ENCODE peak calls at places on chromosomes 12 and 14, in nine cellular contexts. One of them, this sample, is unnamed.

GRCh38 chr14:61417890-61418455 is 96.6 kb downstream of the PRKCH start:
- DNase-seq in heart left ventricle: no peak
- DNase-seq in sigmoid colon: no peak
- DNase-seq in uterus: no peak
- DNase-seq in adrenal gland: no peak
- DNase-seq in stomach: no peak
- DNase-seq in lower leg skin: no peak
- DNase-seq in spleen: no peak
- DNase-seq in erythroblast: no peak
- DNase-seq in this sample: no peak

GRCh38 chr12:24742378-24742777 is 206.5 kb downstream of the BCAT1 start:
- DNase-seq in heart left ventricle: no peak
- DNase-seq in sigmoid colon: no peak
- DNase-seq in uterus: no peak
- DNase-seq in adrenal gland: peak
- DNase-seq in stomach: no peak
- DNase-seq in lower leg skin: no peak
- DNase-seq in spleen: peak
- DNase-seq in erythroblast: no peak
- DNase-seq in this sample: no peak

GRCh38 chr14:54489731-54490447 is 1.1 kb upstream of the GMFB start:
- DNase-seq in heart left ventricle: no peak
- DNase-seq in sigmoid colon: no peak
- DNase-seq in uterus: no peak
- DNase-seq in adrenal gland: no peak
- DNase-seq in stomach: no peak
- DNase-seq in lower leg skin: no peak
- DNase-seq in spleen: no peak
- DNase-seq in erythroblast: no peak
- DNase-seq in this sample: no peak

GRCh38 chr14:59020382-59020781 is 168.1 kb upstream of the DAAM1 start:
- DNase-seq in heart left ventricle: no peak
- DNase-seq in sigmoid colon: no peak
- DNase-seq in uterus: no peak
- DNase-seq in adrenal gland: no peak
- DNase-seq in stomach: no peak
- DNase-seq in lower leg skin: no peak
- DNase-seq in spleen: no peak
- DNase-seq in erythroblast: no peak
- DNase-seq in this sample: peak

GRCh38 chr14:101112351-101113107 is 209.0 kb upstream of the RTL1 start:
- DNase-seq in heart left ventricle: peak
- DNase-seq in sigmoid colon: peak
- DNase-seq in uterus: no peak
- DNase-seq in adrenal gland: peak
- DNase-seq in stomach: peak
- DNase-seq in lower leg skin: peak
- DNase-seq in spleen: peak
- DNase-seq in erythroblast: no peak
- DNase-seq in this sample: no peak

GRCh38 chr12:117087808-117088207 is 11.4 kb downstream of the TESC start:
- DNase-seq in heart left ventricle: no peak
- DNase-seq in sigmoid colon: no peak
- DNase-seq in uterus: no peak
- DNase-seq in adrenal gland: no peak
- DNase-seq in stomach: no peak
- DNase-seq in lower leg skin: no peak
- DNase-seq in spleen: no peak
- DNase-seq in erythroblast: no peak
- DNase-seq in this sample: no peak

GRCh38 chr12:101634724-101635123 is 40.0 kb downstream of the MYBPC1 start:
- DNase-seq in heart left ventricle: no peak
- DNase-seq in sigmoid colon: no peak
- DNase-seq in uterus: no peak
- DNase-seq in adrenal gland: no peak
- DNase-seq in stomach: no peak
- DNase-seq in lower leg skin: no peak
- DNase-seq in spleen: no peak
- DNase-seq in erythroblast: no peak
- DNase-seq in this sample: no peak

GRCh38 chr14:86035882-86036281 is 505.9 kb downstream of the FLRT2 start:
- DNase-seq in heart left ventricle: no peak
- DNase-seq in sigmoid colon: no peak
- DNase-seq in uterus: no peak
- DNase-seq in adrenal gland: no peak
- DNase-seq in stomach: no peak
- DNase-seq in lower leg skin: no peak
- DNase-seq in spleen: no peak
- DNase-seq in erythroblast: peak
- DNase-seq in this sample: peak

GRCh38 chr12:14691560-14691959 is 4.8 kb downstream of the GUCY2C start:
- DNase-seq in heart left ventricle: peak
- DNase-seq in sigmoid colon: peak
- DNase-seq in uterus: peak
- DNase-seq in adrenal gland: peak
- DNase-seq in stomach: peak
- DNase-seq in lower leg skin: no peak
- DNase-seq in spleen: no peak
- DNase-seq in erythroblast: no peak
- DNase-seq in this sample: no peak

GRCh38 chr12:1828863-1829262 is 8.5 kb downstream of the LRTM2 start:
- DNase-seq in heart left ventricle: peak
- DNase-seq in sigmoid colon: peak
- DNase-seq in uterus: no peak
- DNase-seq in adrenal gland: no peak
- DNase-seq in stomach: no peak
- DNase-seq in lower leg skin: no peak
- DNase-seq in spleen: peak
- DNase-seq in erythroblast: no peak
- DNase-seq in this sample: no peak

GRCh38 chr12:1826401-1826800 is 6.0 kb downstream of the LRTM2 start:
- DNase-seq in heart left ventricle: no peak
- DNase-seq in sigmoid colon: no peak
- DNase-seq in uterus: no peak
- DNase-seq in adrenal gland: no peak
- DNase-seq in stomach: no peak
- DNase-seq in lower leg skin: no peak
- DNase-seq in spleen: no peak
- DNase-seq in erythroblast: no peak
- DNase-seq in this sample: no peak

GRCh38 chr12:1829306-1829900 is 9.0 kb downstream of the LRTM2 start:
- DNase-seq in heart left ventricle: peak
- DNase-seq in sigmoid colon: peak
- DNase-seq in uterus: no peak
- DNase-seq in adrenal gland: no peak
- DNase-seq in stomach: no peak
- DNase-seq in lower leg skin: no peak
- DNase-seq in spleen: peak
- DNase-seq in erythroblast: no peak
- DNase-seq in this sample: no peak

GRCh38 chr12:1826867-1827705 is 6.7 kb downstream of the LRTM2 start:
- DNase-seq in heart left ventricle: peak
- DNase-seq in sigmoid colon: no peak
- DNase-seq in uterus: no peak
- DNase-seq in adrenal gland: no peak
- DNase-seq in stomach: no peak
- DNase-seq in lower leg skin: no peak
- DNase-seq in spleen: no peak
- DNase-seq in erythroblast: no peak
- DNase-seq in this sample: no peak

DNA sequence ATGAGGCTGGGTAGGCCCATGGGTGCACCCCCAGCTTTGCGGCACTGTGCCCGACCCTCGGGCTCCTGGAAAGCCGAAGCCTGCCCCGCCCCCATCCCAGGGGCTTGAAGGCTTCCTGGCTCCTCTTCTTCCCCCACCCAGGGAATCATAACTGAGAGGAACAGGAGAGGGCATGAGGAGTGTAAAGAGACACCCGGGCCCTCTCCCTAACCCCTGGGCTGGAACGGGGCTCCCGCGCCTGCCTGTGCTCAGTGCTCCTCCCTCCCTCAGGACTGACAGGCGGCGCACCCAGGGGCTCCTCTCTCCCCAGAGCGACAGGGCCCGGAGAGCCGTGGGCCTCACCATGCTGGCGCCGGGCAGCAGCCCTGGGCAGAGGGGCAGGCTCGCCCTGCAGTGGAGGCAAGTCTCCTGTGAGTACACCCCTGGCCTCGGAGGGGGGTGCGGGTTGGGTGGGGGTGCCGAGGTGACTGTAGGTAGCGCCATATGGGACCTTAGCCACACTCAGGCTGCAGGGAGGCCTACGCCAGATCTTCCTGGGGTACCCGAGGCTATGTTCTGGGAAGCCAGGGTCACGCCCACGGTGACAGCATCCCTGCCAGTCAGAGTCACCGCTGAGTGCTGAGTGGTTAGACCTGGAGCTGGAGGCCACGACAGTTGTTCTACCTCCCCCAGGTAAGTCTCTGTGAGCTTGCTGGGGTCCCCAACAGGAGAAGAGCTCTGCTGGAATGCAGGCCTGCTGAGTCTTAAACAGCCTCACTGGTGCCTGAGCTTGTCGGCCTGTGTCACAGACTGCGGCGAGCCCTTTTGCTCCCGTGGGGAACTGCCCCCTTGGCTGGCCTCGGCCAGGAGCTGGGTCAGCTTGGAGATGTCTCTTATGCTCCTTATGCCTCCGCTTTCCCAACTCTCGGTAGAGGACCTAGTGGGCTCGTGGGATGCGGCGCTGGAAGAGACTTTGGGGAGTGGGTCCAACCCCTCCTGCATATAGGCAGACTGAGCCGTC is 7.7 kb downstream of the LRTM2 start:
- DNase-seq in heart left ventricle: peak
- DNase-seq in sigmoid colon: peak
- DNase-seq in uterus: no peak
- DNase-seq in adrenal gland: no peak
- DNase-seq in stomach: no peak
- DNase-seq in lower leg skin: no peak
- DNase-seq in spleen: peak
- DNase-seq in erythroblast: no peak
- DNase-seq in this sample: no peak
- TF ChIP-seq POLR2A in heart left ventricle: no peak
- TF ChIP-seq POLR2A in sigmoid colon: no peak
- TF ChIP-seq POLR2A in uterus: no peak
- TF ChIP-seq POLR2A in adrenal gland: no peak
- TF ChIP-seq POLR2A in stomach: no peak
- TF ChIP-seq POLR2A in lower leg skin: no peak
- TF ChIP-seq POLR2A in spleen: no peak
- TF ChIP-seq POLR2A in erythroblast: no peak
- TF ChIP-seq POLR2A in this sample: no peak

GRCh38 chr14:95314609-95315008 is 5.1 kb downstream of the CLMN start:
- DNase-seq in heart left ventricle: no peak
- DNase-seq in sigmoid colon: no peak
- DNase-seq in uterus: no peak
- DNase-seq in adrenal gland: peak
- DNase-seq in stomach: peak
- DNase-seq in lower leg skin: no peak
- DNase-seq in spleen: no peak
- DNase-seq in erythroblast: no peak
- DNase-seq in this sample: peak

GRCh38 chr14:95313246-95313645 is 6.5 kb downstream of the CLMN start:
- DNase-seq in heart left ventricle: no peak
- DNase-seq in sigmoid colon: no peak
- DNase-seq in uterus: no peak
- DNase-seq in adrenal gland: no peak
- DNase-seq in stomach: no peak
- DNase-seq in lower leg skin: no peak
- DNase-seq in spleen: no peak
- DNase-seq in erythroblast: no peak
- DNase-seq in this sample: no peak

GRCh38 chr14:95315579-95315978 is 4.1 kb downstream of the CLMN start:
- DNase-seq in heart left ventricle: no peak
- DNase-seq in sigmoid colon: no peak
- DNase-seq in uterus: no peak
- DNase-seq in adrenal gland: no peak
- DNase-seq in stomach: no peak
- DNase-seq in lower leg skin: no peak
- DNase-seq in spleen: no peak
- DNase-seq in erythroblast: no peak
- DNase-seq in this sample: no peak

GRCh38 chr14:95315156-95315555 is 4.6 kb downstream of the CLMN start:
- DNase-seq in heart left ventricle: no peak
- DNase-seq in sigmoid colon: no peak
- DNase-seq in uterus: no peak
- DNase-seq in adrenal gland: no peak
- DNase-seq in stomach: no peak
- DNase-seq in lower leg skin: no peak
- DNase-seq in spleen: no peak
- DNase-seq in erythroblast: no peak
- DNase-seq in this sample: no peak

GRCh38 chr14:95313707-95314106 is 6.0 kb downstream of the CLMN start:
- DNase-seq in heart left ventricle: no peak
- DNase-seq in sigmoid colon: peak
- DNase-seq in uterus: peak
- DNase-seq in adrenal gland: peak
- DNase-seq in stomach: peak
- DNase-seq in lower leg skin: peak
- DNase-seq in spleen: no peak
- DNase-seq in erythroblast: no peak
- DNase-seq in this sample: peak
- TF ChIP-seq POLR2A in heart left ventricle: no peak
- TF ChIP-seq POLR2A in sigmoid colon: no peak
- TF ChIP-seq POLR2A in uterus: no peak
- TF ChIP-seq POLR2A in adrenal gland: no peak
- TF ChIP-seq POLR2A in stomach: no peak
- TF ChIP-seq POLR2A in lower leg skin: no peak
- TF ChIP-seq POLR2A in spleen: no peak
- TF ChIP-seq POLR2A in erythroblast: no peak
- TF ChIP-seq POLR2A in this sample: no peak

GRCh38 chr12:4538207-4539160 is at the start of gene RAD51AP1:
- DNase-seq in heart left ventricle: peak
- DNase-seq in sigmoid colon: peak
- DNase-seq in uterus: peak
- DNase-seq in adrenal gland: peak
- DNase-seq in stomach: peak
- DNase-seq in lower leg skin: peak
- DNase-seq in spleen: peak
- DNase-seq in erythroblast: peak
- DNase-seq in this sample: peak
- TF ChIP-seq POLR2A in heart left ventricle: no peak
- TF ChIP-seq POLR2A in sigmoid colon: no peak
- TF ChIP-seq POLR2A in uterus: no peak
- TF ChIP-seq POLR2A in adrenal gland: peak
- TF ChIP-seq POLR2A in stomach: no peak
- TF ChIP-seq POLR2A in lower leg skin: no peak
- TF ChIP-seq POLR2A in spleen: no peak
- TF ChIP-seq POLR2A in erythroblast: peak
- TF ChIP-seq POLR2A in this sample: peak

DNA sequence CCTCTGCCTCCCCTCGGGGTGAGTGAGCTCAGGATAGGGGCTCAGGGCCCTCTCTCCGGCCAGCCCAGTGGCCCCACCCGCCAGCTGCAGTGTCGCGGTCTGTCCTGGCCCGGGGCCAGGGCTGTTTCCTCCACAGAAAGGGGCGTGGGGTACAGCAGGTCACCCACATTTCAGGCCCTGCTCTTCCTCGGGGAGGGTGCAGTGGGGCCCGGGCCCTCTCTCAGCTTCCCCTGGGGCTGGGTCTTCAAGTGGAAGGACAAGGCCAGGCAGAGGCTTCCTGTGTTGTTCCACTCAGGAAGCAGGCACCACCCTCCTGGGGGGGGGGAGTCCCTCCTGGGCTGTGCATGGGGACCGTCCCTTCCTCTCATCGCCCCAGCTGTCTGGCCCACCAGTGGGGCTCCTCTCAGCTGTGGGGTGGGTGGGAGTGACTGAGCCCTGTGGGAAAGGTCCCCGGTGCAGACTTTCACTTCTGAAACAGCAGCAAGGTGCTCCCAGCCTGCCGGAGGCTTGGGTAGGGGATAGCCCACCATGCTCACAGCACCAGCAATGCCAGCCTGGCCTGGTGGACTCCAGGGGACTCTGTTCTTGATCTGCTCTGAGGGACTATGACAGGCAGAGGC is 3.7 kb downstream of the GPR132 start:
- DNase-seq in heart left ventricle: peak
- DNase-seq in sigmoid colon: peak
- DNase-seq in uterus: no peak
- DNase-seq in adrenal gland: no peak
- DNase-seq in stomach: peak
- DNase-seq in lower leg skin: peak
- DNase-seq in spleen: peak
- DNase-seq in erythroblast: peak
- DNase-seq in this sample: no peak
- TF ChIP-seq POLR2A in heart left ventricle: peak
- TF ChIP-seq POLR2A in sigmoid colon: no peak
- TF ChIP-seq POLR2A in uterus: no peak
- TF ChIP-seq POLR2A in adrenal gland: no peak
- TF ChIP-seq POLR2A in stomach: no peak
- TF ChIP-seq POLR2A in lower leg skin: no peak
- TF ChIP-seq POLR2A in spleen: no peak
- TF ChIP-seq POLR2A in erythroblast: no peak
- TF ChIP-seq POLR2A in this sample: no peak